ENCODE peak calls at places on chromosomes 6 and 20, in five cellular contexts. B is NCI-H2029, A is RPMI8226, U is NCI-H774, M is endothelial cell. J is an unnamed sample.

GRCh38 chr20:6034134-6034969 is 19.5 kb downstream of the LRRN4 start:
- DNase-seq in B (no peak), A (no peak), U (no peak), M (no peak), J (no peak)

GRCh38 chr6:124298682-124299081 is 495.0 kb downstream of the NKAIN2 start:
- DNase-seq in B (no peak), A (no peak), U (no peak), M (no peak), J (no peak)

GRCh38 chr20:52048365-52048764 is 143.2 kb downstream of the ZFP64 start:
- DNase-seq in B (no peak), A (no peak), U (no peak), M (no peak), J (no peak)

GRCh38 chr6:37544530-37544929 is 44.8 kb upstream of the CCDC167 start:
- DNase-seq in B (no peak), A (no peak), U (no peak), M (no peak), J (no peak)

GRCh38 chr6:2351807-2352431 is 106.5 kb upstream of the GMDS start:
- DNase-seq in B (no peak), A (no peak), U (no peak), M (no peak), J (no peak)

GRCh38 chr20:19275630-19276071 is 63.2 kb downstream of the SLC24A3 start:
- DNase-seq in B (peak; percentile 89), A (no peak), U (no peak), M (no peak), J (peak; percentile 75)

GRCh38 chr6:37919417-37920157 is 100.1 kb downstream of the ZFAND3 start:
- DNase-seq in B (no peak), A (no peak), U (no peak), M (no peak), J (no peak)

GRCh38 chr6:41497994-41498393 is 48.2 kb upstream of the FOXP4 start:
- DNase-seq in B (no peak), A (no peak), U (no peak), M (no peak), J (no peak)

GRCh38 chr20:18166241-18166881 is 28.7 kb downstream of the KAT14 start:
- DNase-seq in B (no peak), A (no peak), U (no peak), M (no peak), J (no peak)

GRCh38 chr6:106098383-106099234 is 12.5 kb downstream of the PRDM1 start:
- DNase-seq in B (no peak), A (peak; percentile 81), U (no peak), M (no peak), J (no peak)

GRCh38 chr20:10350188-10350842 is 83.7 kb downstream of the MKKS start:
- DNase-seq in B (no peak), A (no peak), U (no peak), M (no peak), J (no peak)

GRCh38 chr6:32177182-32177787 is 920 bp upstream of the RNF5 start:
- DNase-seq in B (no peak), A (peak; percentile 63), U (peak; percentile 71), M (no peak), J (peak; percentile 81)

GRCh38 chr20:9503530-9504251 is 10.7 kb upstream of the LAMP5 start:
- DNase-seq in B (no peak), A (peak; percentile 13), U (no peak), M (no peak), J (no peak)

GRCh38 chr20:61775423-61775822 is 290.3 kb downstream of the TAF4 start:
- DNase-seq in B (no peak), A (no peak), U (no peak), M (no peak), J (no peak)

GRCh38 chr6:162187168-162187935 is 540.2 kb downstream of the PRKN start:
- DNase-seq in B (no peak), A (no peak), U (no peak), M (no peak), J (no peak)

GRCh38 chr20:46767127-46767761 is 57.8 kb downstream of the SLC2A10 start:
- DNase-seq in B (peak; percentile 55), A (peak; percentile 59), U (peak; percentile 33), M (peak; percentile 53), J (peak; percentile 45)

GRCh38 chr6:42359021-42359420 is 92.7 kb downstream of the TRERF1 start:
- DNase-seq in B (no peak), A (no peak), U (no peak), M (no peak), J (no peak)

GRCh38 chr20:43460830-43461200 is 3.1 kb downstream of the SRSF6 start:
- DNase-seq in B (no peak), A (no peak), U (no peak), M (no peak), J (no peak)

GRCh38 chr6:166236586-166236985 is 68.9 kb upstream of the TBXT start:
- DNase-seq in B (no peak), A (no peak), U (no peak), M (no peak), J (no peak)

GRCh38 chr6:36269834-36270705 is at the start of gene PNPLA1:
- DNase-seq in B (no peak), A (no peak), U (no peak), M (no peak), J (no peak)

GRCh38 chr20:278181-278580 is 12.4 kb downstream of the C20orf96 start:
- DNase-seq in B (no peak), A (no peak), U (no peak), M (no peak), J (no peak)

GRCh38 chr6:41887355-41887754 is 7.8 kb downstream of the USP49 start:
- DNase-seq in B (no peak), A (no peak), U (no peak), M (no peak), J (no peak)

GRCh38 chr20:34514897-34515483 is 1.2 kb upstream of the DYNLRB1 start:
- DNase-seq in B (no peak), A (no peak), U (no peak), M (no peak), J (no peak)

GRCh38 chr6:136563386-136564152 is 13.3 kb upstream of the MAP7 start:
- DNase-seq in B (no peak), A (no peak), U (no peak), M (no peak), J (no peak)

GRCh38 chr20:43748274-43748673 is 21.5 kb upstream of the GTSF1L start:
- DNase-seq in B (no peak), A (no peak), U (no peak), M (no peak), J (no peak)

GRCh38 chr6:44472250-44472945 is 84.9 kb downstream of the CDC5L start:
- DNase-seq in B (no peak), A (no peak), U (no peak), M (peak; percentile 21), J (no peak)

GRCh38 chr6:12648171-12648570 is 68.4 kb upstream of the PHACTR1 start:
- DNase-seq in B (no peak), A (no peak), U (no peak), M (no peak), J (no peak)

GRCh38 chr20:21710863-21711431 is 5.5 kb downstream of the PAX1 start:
- DNase-seq in B (no peak), A (no peak), U (no peak), M (no peak), J (no peak)

GRCh38 chr6:25223421-25224052 is 55.6 kb upstream of the CARMIL1 start:
- DNase-seq in B (peak; percentile 69), A (peak; percentile 76), U (peak; percentile 68), M (peak; percentile 66), J (peak; percentile 14)

GRCh38 chr6:77021778-77022177 is 441.5 kb downstream of the HTR1B start:
- DNase-seq in B (no peak), A (no peak), U (no peak), M (no peak), J (no peak)

GRCh38 chr6:22049002-22049401 is 247.8 kb downstream of the PRL start:
- DNase-seq in B (no peak), A (no peak), U (no peak), M (no peak), J (no peak)

GRCh38 chr6:149425224-149425623 is 25.2 kb downstream of the SUMO4 start:
- DNase-seq in B (no peak), A (no peak), U (no peak), M (no peak), J (no peak)

GRCh38 chr6:110475255-110475654 is 1.2 kb downstream of the SLC22A16 start:
- DNase-seq in B (no peak), A (no peak), U (no peak), M (no peak), J (no peak)

GRCh38 chr20:40207618-40208017 is 481.4 kb downstream of the MAFB start:
- DNase-seq in B (no peak), A (no peak), U (no peak), M (no peak), J (no peak)

GRCh38 chr20:36756482-36756881 is 10.6 kb upstream of the NDRG3 start:
- DNase-seq in B (no peak), A (no peak), U (no peak), M (no peak), J (no peak)

GRCh38 chr6:45969026-45969425 is 46.6 kb downstream of the CLIC5 start:
- DNase-seq in B (no peak), A (no peak), U (peak; percentile 39), M (no peak), J (no peak)